ENCODE peak calls at places on chromosomes 7 and 10, in six cellular contexts. N, I, S, P, F and J are unnamed samples.

GRCh38 chr10:89119651-89120050 is 87.5 kb downstream of the CH25H start:
- DNase-seq in N (no peak), I (peak; percentile 18), S (no peak), P (no peak), F (no peak), J (no peak)

GRCh38 chr7:16915405-16915804 is 33.6 kb upstream of the AGR3 start:
- DNase-seq in N (peak; percentile 3), I (no peak), S (no peak), P (peak; percentile 96), F (peak; percentile 99), J (peak; percentile 98)

GRCh38 chr10:44280615-44281014 is 104.3 kb downstream of the CXCL12 start:
- DNase-seq in N (no peak), I (no peak), S (no peak), P (no peak), F (no peak), J (no peak)

GRCh38 chr10:58508316-58508715 is 4.4 kb upstream of the BICC1 start:
- DNase-seq in N (no peak), I (no peak), S (no peak), P (peak; percentile 74), F (peak; percentile 51), J (peak; percentile 36)

GRCh38 chr10:6195376-6195775 is 7.4 kb upstream of the PFKFB3 start:
- DNase-seq in N (no peak), I (no peak), S (no peak), P (peak; percentile 90), F (no peak), J (no peak)

GRCh38 chr7:133957860-133958259 is 169.3 kb upstream of the LRGUK start:
- DNase-seq in N (no peak), I (no peak), S (no peak), P (no peak), F (no peak), J (peak; percentile 6)

GRCh38 chr7:138666385-138666784 is 34.8 kb downstream of the SVOPL start:
- DNase-seq in N (no peak), I (no peak), S (no peak), P (peak; percentile 25), F (no peak), J (no peak)

GRCh38 chr7:131488361-131488760 is 68.1 kb downstream of the PODXL start:
- DNase-seq in N (no peak), I (peak; percentile 45), S (no peak), P (no peak), F (peak; percentile 23), J (no peak)

GRCh38 chr10:132382231-132382922 is 14.6 kb upstream of the PWWP2B start:
- DNase-seq in N (no peak), I (no peak), S (no peak), P (peak; percentile 53), F (peak; percentile 98), J (no peak)

GRCh38 chr7:156606135-156606534 is 34.4 kb upstream of the RNF32 start:
- DNase-seq in N (no peak), I (no peak), S (no peak), P (no peak), F (no peak), J (no peak)

GRCh38 chr7:36249091-36249490 is 96.0 kb downstream of the EEPD1 start:
- DNase-seq in N (no peak), I (no peak), S (no peak), P (no peak), F (peak; percentile 78), J (no peak)
- H3K79me2 ChIP-seq in N (no peaks in the 10 kb centered on the region), I (no peaks in the 10 kb centered on the region), S (no peaks in the 10 kb centered on the region), P (no peaks in the 10 kb centered on the region), F (no peaks in the 10 kb centered on the region), J (no peaks in the 10 kb centered on the region)

GRCh38 chr10:32952541-32953276 is 5.3 kb downstream of the ITGB1 start:
- DNase-seq in N (no peak), I (no peak), S (no peak), P (no peak), F (no peak), J (no peak)

GRCh38 chr10:32952094-32952493 is 5.9 kb downstream of the ITGB1 start:
- DNase-seq in N (no peak), I (no peak), S (no peak), P (no peak), F (no peak), J (no peak)

GRCh38 chr10:32954545-32955298 is 3.3 kb downstream of the ITGB1 start:
- DNase-seq in N (no peak), I (no peak), S (no peak), P (no peak), F (no peak), J (peak; percentile 15)

GRCh38 chr10:32954080-32954479 is 4.0 kb downstream of the ITGB1 start:
- DNase-seq in N (no peak), I (no peak), S (no peak), P (no peak), F (no peak), J (no peak)

DNA sequence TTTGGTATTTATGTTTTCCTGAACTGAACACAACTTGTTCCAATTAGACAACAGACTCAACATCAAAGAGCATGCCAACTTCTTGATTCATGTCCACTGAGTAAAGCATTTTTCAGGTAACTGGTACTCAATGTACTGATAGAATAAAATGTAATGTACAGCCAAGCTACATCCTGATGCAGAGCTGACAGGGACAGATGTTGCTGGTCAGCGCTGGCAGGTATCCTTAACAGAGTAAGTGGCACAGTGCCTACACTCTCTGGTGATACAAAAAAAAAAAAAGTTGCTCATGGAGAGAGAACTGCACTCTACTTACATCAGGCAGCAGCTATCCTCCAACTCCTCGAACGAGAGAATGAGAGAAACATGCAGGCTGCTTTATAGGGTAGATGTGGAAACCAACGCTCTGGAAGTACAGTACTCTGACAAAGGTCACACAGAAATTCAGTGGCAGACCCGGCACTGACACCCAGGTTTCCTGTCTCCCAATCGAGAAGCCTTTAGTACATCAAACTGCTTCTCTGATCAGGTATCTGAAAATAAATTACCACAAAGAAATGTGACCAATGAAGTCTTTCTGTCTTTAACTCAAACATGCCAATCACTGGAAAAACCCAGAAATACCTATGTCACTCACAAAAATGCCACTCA is 4.6 kb downstream of the ITGB1 start:
- DNase-seq in N (no peak), I (no peak), S (no peak), P (no peak), F (peak; percentile 40), J (peak; percentile 28)
- H3K4me3 ChIP-seq in N (no peak overlapping the region), I (peak overlapping the region; percentile 76), S (no peak overlapping the region), P (peak overlapping the region; percentile 78), F (no peak overlapping the region), J (peak overlapping the region; percentile 91)

GRCh38 chr10:101818958-101819633 is 852 bp upstream of the OGA start:
- DNase-seq in N (no peak), I (peak; percentile 61), S (no peak), P (no peak), F (no peak), J (peak; percentile 25)
- H3K79me2 ChIP-seq in N (peaks cover 57% of the 10 kb centered on the region), I (peaks cover 49% of the 10 kb centered on the region), S (peaks cover 58% of the 10 kb centered on the region), P (peaks cover 41% of the 10 kb centered on the region), F (peaks cover 21% of the 10 kb centered on the region), J (peaks cover 49% of the 10 kb centered on the region)

GRCh38 chr7:80790877-80791276 is 128.0 kb downstream of the SEMA3C start:
- DNase-seq in N (no peak), I (no peak), S (no peak), P (no peak), F (no peak), J (no peak)

GRCh38 chr7:80791509-80791929 is 127.3 kb downstream of the SEMA3C start:
- DNase-seq in N (no peak), I (no peak), S (no peak), P (no peak), F (no peak), J (no peak)

DNA sequence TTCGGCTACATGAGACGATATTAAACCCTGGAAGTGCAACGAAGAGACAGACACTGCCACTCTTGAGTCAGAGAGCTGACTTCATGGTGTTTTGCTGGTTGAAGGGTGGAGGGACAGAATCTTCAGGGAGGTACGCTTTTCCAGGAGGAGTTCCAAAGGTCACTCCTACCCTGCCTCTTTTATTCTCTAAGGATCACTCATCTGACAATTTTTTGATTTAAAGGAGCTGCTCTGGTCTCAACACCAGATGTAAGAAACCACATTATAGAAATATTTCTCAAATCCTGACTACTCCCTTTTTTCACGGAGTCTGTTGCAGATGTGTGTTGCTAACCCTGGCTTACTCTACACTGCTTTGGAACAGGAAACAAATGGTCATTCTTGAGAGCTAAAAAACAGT is 123.7 kb downstream of the SEMA3C start:
- DNase-seq in N (no peak), I (no peak), S (no peak), P (no peak), F (no peak), J (no peak)
- H3K4me3 ChIP-seq in N (no peak overlapping the region), I (no peak overlapping the region), S (no peak overlapping the region), P (no peak overlapping the region), F (no peak overlapping the region), J (no peak overlapping the region)

GRCh38 chr10:110504111-110504735 is 6.5 kb downstream of the DUSP5 start:
- DNase-seq in N (no peak), I (no peak), S (no peak), P (peak; percentile 81), F (peak; percentile 50), J (peak; percentile 52)

GRCh38 chr10:110502072-110502845 is 4.6 kb downstream of the DUSP5 start:
- DNase-seq in N (no peak), I (no peak), S (no peak), P (no peak), F (no peak), J (no peak)

GRCh38 chr10:110501142-110501937 is 3.6 kb downstream of the DUSP5 start:
- DNase-seq in N (peak; percentile 88), I (peak; percentile 79), S (peak; percentile 49), P (peak; percentile 94), F (peak; percentile 64), J (peak; percentile 92)

GRCh38 chr10:110503528-110504110 is 5.9 kb downstream of the DUSP5 start:
- DNase-seq in N (no peak), I (no peak), S (no peak), P (no peak), F (no peak), J (no peak)

DNA sequence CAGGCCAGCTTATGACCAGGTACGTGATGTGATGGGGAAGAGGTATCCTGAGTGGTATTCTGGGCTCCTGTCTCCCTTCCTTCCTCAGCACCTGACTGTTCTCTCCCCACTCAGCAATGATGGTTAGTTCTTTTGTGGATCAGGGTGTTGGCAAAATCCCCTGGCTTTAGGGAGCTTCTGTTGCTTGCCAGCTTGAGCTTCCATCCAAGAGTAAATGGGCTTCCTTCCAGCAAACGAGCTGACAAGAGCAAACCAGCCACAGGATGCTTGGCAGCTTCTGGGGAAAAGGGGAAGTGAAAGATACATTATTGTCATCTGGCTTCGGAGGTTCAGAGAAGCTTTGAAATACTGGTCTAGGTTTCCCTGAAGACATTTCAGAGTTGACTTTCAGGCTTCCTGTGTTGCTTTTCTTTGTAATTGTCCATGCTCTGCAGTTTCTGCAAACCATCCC is 5.2 kb downstream of the DUSP5 start:
- DNase-seq in N (no peak), I (no peak), S (no peak), P (peak; percentile 83), F (peak; percentile 29), J (peak; percentile 55)
- H3K79me2 ChIP-seq in N (peaks cover 100% of the 10 kb centered on the region), I (peaks cover 71% of the 10 kb centered on the region), S (no peaks in the 10 kb centered on the region), P (peaks cover 93% of the 10 kb centered on the region), F (peaks cover 23% of the 10 kb centered on the region), J (peaks cover 100% of the 10 kb centered on the region)